ENCODE peak calls at places on chromosomes 4 and X, in eight cellular contexts. H is cardiac muscle cell, F is testis, I is fibroblast of lung, Q is pancreas, M is ovary, L is right lobe of liver, P is gastrocnemius medialis. A is an unnamed sample. For H3K36me3, the result is how much of the 10 kb centered on the place peaks cover.

GRCh38 chr4:112082954-112083586 is 62.2 kb upstream of the FAM241A start:
- DNase-seq in H (no peak), F (no peak), I (peak), Q (no peak), M (no peak), L (no peak), P (no peak), A (peak)

GRCh38 chr4:15587649-15588048 is 67.5 kb downstream of the FBXL5 start:
- DNase-seq in H (no peak), F (no peak), I (no peak), Q (no peak), M (no peak), L (no peak), P (peak), A (no peak)

GRCh38 chr4:20253272-20253798 is 1.6 kb downstream of the SLIT2 start:
- DNase-seq in H (peak), F (peak), I (peak), Q (no peak), M (no peak), L (no peak), P (no peak), A (no peak)

GRCh38 chr4:83486457-83487129 is 1.7 kb upstream of the ABRAXAS1 start:
- DNase-seq in H (no peak), F (no peak), I (no peak), Q (no peak), M (no peak), L (no peak), P (no peak), A (no peak)

GRCh38 chr4:113845138-113845537 is 83.6 kb upstream of the CAMK2D start:
- DNase-seq in H (no peak), F (no peak), I (no peak), Q (no peak), M (no peak), L (no peak), P (no peak), A (no peak)

GRCh38 chrX:69072486-69073006 is 92.7 kb downstream of the PJA1 start:
- DNase-seq in H (no peak), F (no peak), I (no peak), Q (no peak), M (no peak), L (no peak), P (no peak), A (no peak)

GRCh38 chr4:141339386-141339785 is 118.7 kb downstream of the ZNF330 start:
- DNase-seq in H (no peak), F (no peak), I (peak), Q (no peak), M (no peak), L (no peak), P (no peak), A (no peak)

GRCh38 chr4:17103231-17103630 is 204.8 kb upstream of the LDB2 start:
- DNase-seq in H (no peak), F (no peak), I (peak), Q (no peak), M (no peak), L (no peak), P (no peak), A (peak)

GRCh38 chr4:57040510-57040909 is 61.8 kb downstream of the POLR2B start:
- DNase-seq in H (no peak), F (no peak), I (no peak), Q (no peak), M (no peak), L (no peak), P (no peak), A (no peak)

GRCh38 chr4:16993966-16994840 is 95.8 kb upstream of the LDB2 start:
- DNase-seq in H (no peak), F (no peak), I (no peak), Q (no peak), M (no peak), L (no peak), P (no peak), A (no peak)

GRCh38 chr4:71827811-71828210 is 43.9 kb upstream of the GC start:
- DNase-seq in H (no peak), F (no peak), I (no peak), Q (no peak), M (no peak), L (no peak), P (no peak), A (no peak)

GRCh38 chr4:87659247-87659931 is 9.3 kb downstream of the DMP1 start:
- DNase-seq in H (no peak), F (no peak), I (peak), Q (no peak), M (no peak), L (no peak), P (no peak), A (peak)

GRCh38 chrX:47958943-47959342 is 44.8 kb downstream of the ZNF182 start:
- DNase-seq in H (peak), F (no peak), I (no peak), Q (no peak), M (no peak), L (no peak), P (no peak), A (no peak)

GRCh38 chr4:3786196-3786869 is 20.1 kb downstream of the ADRA2C start:
- DNase-seq in H (no peak), F (peak), I (no peak), Q (peak), M (no peak), L (peak), P (no peak), A (no peak)

GRCh38 chrX:63475200-63475599 is 124.1 kb upstream of the SPIN4 start:
- DNase-seq in H (no peak), F (no peak), I (no peak), Q (no peak), M (no peak), L (no peak), P (no peak), A (no peak)

GRCh38 chr4:108783666-108784463 is 21.0 kb upstream of the ETNPPL start:
- DNase-seq in H (peak), F (no peak), I (no peak), Q (no peak), M (no peak), L (no peak), P (no peak), A (no peak)

GRCh38 chr4:71974681-71975080 is 57.1 kb upstream of the NPFFR2 start:
- DNase-seq in H (no peak), F (no peak), I (peak), Q (no peak), M (no peak), L (no peak), P (no peak), A (no peak)

GRCh38 chrX:40145670-40146470 is 48.1 kb upstream of the BCOR start:
- DNase-seq in H (no peak), F (no peak), I (no peak), Q (no peak), M (no peak), L (no peak), P (no peak), A (no peak)

GRCh38 chr4:141179474-141180026 is 41.1 kb upstream of the ZNF330 start:
- DNase-seq in H (no peak), F (no peak), I (no peak), Q (no peak), M (no peak), L (no peak), P (no peak), A (no peak)

GRCh38 chrX:138711399-138712347 is at the start of gene FGF13:
- DNase-seq in H (peak), F (peak), I (peak), Q (peak), M (peak), L (peak), P (no peak), A (no peak)

GRCh38 chrX:22109442-22109841 is 77.3 kb downstream of the PHEX start:
- DNase-seq in H (no peak), F (no peak), I (peak), Q (no peak), M (no peak), L (no peak), P (no peak), A (no peak)

GRCh38 chr4:87204559-87204958 is 15.9 kb downstream of the KLHL8 start:
- DNase-seq in H (no peak), F (no peak), I (no peak), Q (no peak), M (no peak), L (no peak), P (no peak), A (no peak)

GRCh38 chr4:47824844-47825243 is 13.0 kb downstream of the CORIN start:
- DNase-seq in H (peak), F (no peak), I (no peak), Q (no peak), M (no peak), L (no peak), P (no peak), A (no peak)

GRCh38 chrX:66004928-66005831 is 34.7 kb downstream of the VSIG4 start:
- DNase-seq in H (no peak), F (no peak), I (no peak), Q (no peak), M (no peak), L (no peak), P (no peak), A (no peak)

GRCh38 chr4:25767877-25768475 is 94.8 kb downstream of the SEL1L3 start:
- DNase-seq in H (peak), F (peak), I (peak), Q (peak), M (peak), L (peak), P (peak), A (no peak)

GRCh38 chr4:15352508-15352907 is 75.3 kb upstream of the C1QTNF7 start:
- DNase-seq in H (no peak), F (no peak), I (no peak), Q (no peak), M (no peak), L (no peak), P (no peak), A (no peak)

GRCh38 chrX:4570141-4570540 is 856.7 kb upstream of the PRKX start:
- DNase-seq in H (no peak), F (no peak), I (no peak), Q (peak), M (no peak), L (no peak), P (no peak), A (no peak)

GRCh38 chr4:158169516-158169915 is 3.3 kb downstream of the GASK1B start:
- DNase-seq in H (no peak), F (no peak), I (peak), Q (no peak), M (no peak), L (no peak), P (no peak), A (no peak)

GRCh38 chr4:22969314-22969896 is 276.7 kb downstream of the GBA3 start:
- DNase-seq in H (no peak), F (no peak), I (peak), Q (no peak), M (no peak), L (no peak), P (no peak), A (peak)

GRCh38 chr4:73257995-73258667 is 467 bp downstream of the ANKRD17 start:
- DNase-seq in H (peak), F (peak), I (peak), Q (no peak), M (peak), L (peak), P (peak), A (no peak)

GRCh38 chr4:123477804-123478209 is 81.2 kb downstream of the SPRY1 start:
- DNase-seq in H (no peak), F (no peak), I (peak), Q (no peak), M (no peak), L (no peak), P (no peak), A (no peak)

GRCh38 chr4:2092653-2093000 is 33.5 kb downstream of the NAT8L start:
- DNase-seq in H (no peak), F (no peak), I (no peak), Q (no peak), M (no peak), L (no peak), P (no peak), A (no peak)

GRCh38 chr4:8468746-8469535 is 28.4 kb downstream of the TRMT44 start:
- DNase-seq in H (peak), F (peak), I (peak), Q (peak), M (peak), L (peak), P (no peak), A (peak)

GRCh38 chr4:15704145-15704544 is 1.3 kb downstream of the BST1 start:
- DNase-seq in H (no peak), F (no peak), I (no peak), Q (no peak), M (no peak), L (no peak), P (no peak), A (no peak)

GRCh38 chrX:30060718-30061117 is 154.6 kb upstream of the MAGEB2 start:
- DNase-seq in H (peak), F (peak), I (peak), Q (no peak), M (no peak), L (no peak), P (no peak), A (no peak)

GRCh38 chr4:304987-305680 is at the start of gene ZNF732:
- DNase-seq in H (peak), F (peak), I (peak), Q (peak), M (peak), L (no peak), P (no peak), A (peak)

GRCh38 chr4:188053302-188053701 is 56.1 kb downstream of the TRIML2 start:
- DNase-seq in H (no peak), F (no peak), I (no peak), Q (no peak), M (no peak), L (no peak), P (no peak), A (no peak)

GRCh38 chrX:21738145-21738949 is 19.6 kb downstream of the SMPX start:
- DNase-seq in H (peak), F (peak), I (peak), Q (peak), M (no peak), L (no peak), P (peak), A (no peak)

GRCh38 chrX:124347242-124347641 is 879 bp downstream of the SH2D1A start:
- DNase-seq in H (no peak), F (no peak), I (no peak), Q (no peak), M (no peak), L (no peak), P (no peak), A (no peak)

GRCh38 chr4:98687876-98688275 is 29.5 kb upstream of the TSPAN5 start:
- DNase-seq in H (no peak), F (no peak), I (no peak), Q (no peak), M (no peak), L (no peak), P (no peak), A (no peak)

DNA sequence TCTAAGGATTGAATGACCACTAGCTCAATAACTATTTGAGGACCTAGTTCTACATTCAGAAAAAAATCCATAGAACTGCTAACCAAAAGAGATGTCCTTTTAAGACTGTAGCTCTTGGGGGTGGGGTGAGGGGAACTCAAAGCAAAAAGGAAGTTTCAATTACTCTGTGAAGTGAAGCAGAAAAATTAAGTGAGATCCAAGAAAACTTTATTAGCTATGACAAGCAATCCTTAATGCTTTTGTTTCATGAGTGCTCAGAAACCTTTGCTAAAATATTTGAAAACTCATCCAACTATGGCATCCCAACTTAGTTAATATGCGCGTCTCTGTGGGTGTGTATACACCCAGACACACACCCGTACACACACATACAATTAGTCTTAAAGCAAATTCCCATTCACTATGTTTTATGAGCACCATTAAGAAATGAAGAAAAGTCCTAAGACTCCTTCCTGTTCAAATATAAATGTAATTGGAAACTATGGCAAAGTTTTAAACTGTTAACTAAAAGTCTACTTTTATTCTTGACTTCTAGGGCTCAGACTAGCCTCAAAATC is 44.5 kb downstream of the GPC4 start:
- DNase-seq in H (no peak), F (no peak), I (no peak), Q (no peak), M (no peak), L (no peak), P (no peak), A (no peak)
- H3K36me3 ChIP-seq in H (under half), F (under half), I (under half), Q (under half), M (under half), L (under half), P (under half), A (under half)

DNA sequence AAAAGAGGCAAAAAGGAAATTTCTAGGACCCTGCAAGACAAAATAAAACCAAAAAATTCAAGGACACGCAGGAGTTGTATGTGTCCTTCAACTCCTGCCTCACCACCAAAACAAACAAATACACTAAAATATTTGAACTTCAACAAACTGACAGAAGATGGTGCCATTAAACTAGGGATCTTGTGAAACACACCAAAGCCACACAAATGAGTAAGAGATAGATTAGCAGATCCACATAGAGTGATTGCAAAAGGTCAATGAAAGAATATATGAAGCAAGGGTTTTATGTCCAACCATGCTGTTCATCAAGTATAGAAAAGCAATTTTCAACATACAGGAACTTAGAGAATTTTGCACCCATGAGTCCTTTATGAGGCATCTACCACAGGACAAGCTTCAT is 40.1 kb upstream of the SCML1 start:
- DNase-seq in H (no peak), F (no peak), I (no peak), Q (no peak), M (no peak), L (no peak), P (no peak), A (no peak)
- TF ChIP-seq CTCF in H (no peak), F (no peak), I (no peak), Q (no peak), M (peak), L (peak), P (no peak), A (no peak)

GRCh38 chr4:177405508-177405907 is 36.7 kb downstream of the AGA start:
- DNase-seq in H (no peak), F (no peak), I (peak), Q (no peak), M (no peak), L (no peak), P (no peak), A (no peak)

GRCh38 chr4:177401658-177402273 is 40.5 kb downstream of the AGA start:
- DNase-seq in H (no peak), F (no peak), I (no peak), Q (no peak), M (no peak), L (no peak), P (no peak), A (no peak)

GRCh38 chr4:177404980-177405379 is 37.3 kb downstream of the AGA start:
- DNase-seq in H (peak), F (no peak), I (peak), Q (no peak), M (no peak), L (no peak), P (no peak), A (no peak)

GRCh38 chr4:177403746-177404145 is 38.5 kb downstream of the AGA start:
- DNase-seq in H (no peak), F (no peak), I (peak), Q (no peak), M (no peak), L (no peak), P (no peak), A (no peak)

DNA sequence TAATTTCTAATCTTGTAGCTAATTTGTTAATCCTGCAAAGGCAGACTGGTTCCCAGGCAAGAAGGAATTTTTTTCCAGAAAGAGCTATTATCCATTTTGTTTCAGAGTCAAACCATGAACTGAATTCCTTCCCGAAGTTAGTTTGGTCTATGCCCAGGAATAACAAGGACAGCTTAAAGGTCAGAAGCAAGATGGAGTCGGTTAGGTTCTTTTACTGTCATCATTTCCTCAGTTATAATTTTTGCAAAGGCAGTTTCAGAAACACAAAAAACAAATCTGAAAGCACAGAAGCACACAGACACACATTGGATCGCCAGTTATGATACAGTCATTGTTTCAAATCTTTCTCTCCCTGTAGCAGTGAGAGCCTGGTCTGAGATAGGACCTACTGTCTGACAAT is 37.9 kb downstream of the AGA start:
- DNase-seq in H (no peak), F (no peak), I (peak), Q (no peak), M (no peak), L (no peak), P (no peak), A (no peak)
- H3K36me3 ChIP-seq in H (under half), F (under half), I (under half), Q (under half), M (under half), L (under half), P (under half), A (under half)

GRCh38 chr4:181909368-181909767 is 333.8 kb upstream of the TENM3 start:
- DNase-seq in H (peak), F (no peak), I (peak), Q (no peak), M (no peak), L (no peak), P (no peak), A (no peak)
- TF ChIP-seq CTCF in H (no peak), F (no peak), I (no peak), Q (no peak), M (no peak), L (no peak), P (no peak), A (no peak)

GRCh38 chr4:184388106-184388505 is 86.2 kb downstream of the IRF2 start:
- DNase-seq in H (peak), F (no peak), I (no peak), Q (no peak), M (no peak), L (no peak), P (no peak), A (no peak)
- H3K36me3 ChIP-seq in H (under half), F (under half), I (under half), Q (under half), M (under half), L (under half), P (under half), A (under half)

DNA sequence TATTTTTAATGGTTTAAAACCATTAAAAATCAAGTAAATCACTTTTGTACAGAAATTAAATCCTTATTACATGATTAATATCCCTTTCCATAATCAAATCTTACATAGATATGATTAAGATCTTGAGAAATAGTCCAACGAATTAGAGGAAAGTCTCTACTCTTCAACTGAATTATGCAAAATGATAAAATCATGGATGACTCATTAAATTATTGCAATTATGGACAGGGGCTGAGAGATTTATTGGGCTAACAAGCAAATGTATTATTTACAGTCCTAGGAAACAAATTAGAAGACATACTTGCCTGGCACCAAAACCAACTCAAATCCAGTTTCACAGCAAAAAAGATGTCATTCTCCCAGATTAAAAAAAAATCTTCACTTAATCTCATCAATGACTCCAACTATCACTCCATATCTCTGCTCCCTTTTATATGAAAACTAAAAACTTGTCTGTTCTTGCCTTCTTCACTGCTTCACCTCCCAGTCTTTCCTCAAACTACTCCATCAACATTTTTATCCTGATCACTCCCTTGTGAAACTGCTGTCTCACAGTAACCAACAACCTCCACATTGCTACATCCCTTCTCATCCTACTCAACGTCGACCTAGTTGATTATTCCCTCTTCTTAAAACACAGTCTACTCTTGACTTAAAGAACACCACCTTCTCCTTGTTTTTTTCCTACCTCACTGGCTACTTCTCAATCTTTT is 18.4 kb upstream of the DDX60 start:
- DNase-seq in H (no peak), F (no peak), I (no peak), Q (no peak), M (no peak), L (no peak), P (no peak), A (no peak)
- TF ChIP-seq CTCF in H (no peak), F (no peak), I (no peak), Q (no peak), M (no peak), L (no peak), P (no peak), A (no peak)

A was measured in BJ.